ENCODE peak calls at places on chromosomes 2 and 18, in four cellular contexts. One of them, this sample, is unnamed.

GRCh38 chr2:74834806-74835755 is 1.2 kb downstream of the HK2 start:
- DNase-seq in K562: peak
- DNase-seq in GM12878: no peak
- DNase-seq in H1: peak
- DNase-seq in this sample: peak

GRCh38 chr2:130759906-130760753 is 4.8 kb downstream of the AMER3 start:
- DNase-seq in K562: no peak
- DNase-seq in GM12878: no peak
- DNase-seq in H1: no peak
- DNase-seq in this sample: no peak

GRCh38 chr2:200747668-200748618 is 63.8 kb upstream of the BZW1 start:
- DNase-seq in K562: no peak
- DNase-seq in GM12878: no peak
- DNase-seq in H1: no peak
- DNase-seq in this sample: peak

GRCh38 chr2:172462393-172463381 is 35.3 kb downstream of the ITGA6 start:
- DNase-seq in K562: no peak
- DNase-seq in GM12878: peak
- DNase-seq in H1: no peak
- DNase-seq in this sample: no peak

GRCh38 chr2:174607584-174607983 is 10.0 kb upstream of the WIPF1 start:
- DNase-seq in K562: no peak
- DNase-seq in GM12878: no peak
- DNase-seq in H1: no peak
- DNase-seq in this sample: no peak

GRCh38 chr2:218508299-218508698 is 59.9 kb downstream of the USP37 start:
- DNase-seq in K562: no peak
- DNase-seq in GM12878: no peak
- DNase-seq in H1: no peak
- DNase-seq in this sample: no peak

GRCh38 chr2:100042559-100042958 is 99.8 kb downstream of the AFF3 start:
- DNase-seq in K562: no peak
- DNase-seq in GM12878: no peak
- DNase-seq in H1: no peak
- DNase-seq in this sample: no peak

GRCh38 chr2:39920318-39920775 is 141.3 kb upstream of the THUMPD2 start:
- DNase-seq in K562: no peak
- DNase-seq in GM12878: no peak
- DNase-seq in H1: no peak
- DNase-seq in this sample: no peak

GRCh38 chr2:136112317-136112891 is 5.5 kb downstream of the CXCR4 start:
- DNase-seq in K562: no peak
- DNase-seq in GM12878: no peak
- DNase-seq in H1: no peak
- DNase-seq in this sample: no peak

GRCh38 chr18:49521251-49521650 is 34.2 kb upstream of the C18orf32 start:
- DNase-seq in K562: no peak
- DNase-seq in GM12878: no peak
- DNase-seq in H1: no peak
- DNase-seq in this sample: no peak

GRCh38 chr2:78418041-78418440 is 607.5 kb upstream of the REG3G start:
- DNase-seq in K562: no peak
- DNase-seq in GM12878: no peak
- DNase-seq in H1: no peak
- DNase-seq in this sample: no peak

GRCh38 chr2:74525717-74526648 is at the start of gene DQX1:
- DNase-seq in K562: peak
- DNase-seq in GM12878: peak
- DNase-seq in H1: no peak
- DNase-seq in this sample: peak

GRCh38 chr2:54680397-54681032 is 42.9 kb upstream of the EML6 start:
- DNase-seq in K562: no peak
- DNase-seq in GM12878: peak
- DNase-seq in H1: no peak
- DNase-seq in this sample: no peak

GRCh38 chr2:7672027-7672684 is 754.9 kb downstream of the RNF144A start:
- DNase-seq in K562: peak
- DNase-seq in GM12878: peak
- DNase-seq in H1: peak
- DNase-seq in this sample: peak

GRCh38 chr2:164697688-164698290 is 76.5 kb upstream of the GRB14 start:
- DNase-seq in K562: no peak
- DNase-seq in GM12878: no peak
- DNase-seq in H1: no peak
- DNase-seq in this sample: peak

GRCh38 chr2:54106631-54107454 is 8.6 kb upstream of the ACYP2 start:
- DNase-seq in K562: peak
- DNase-seq in GM12878: no peak
- DNase-seq in H1: no peak
- DNase-seq in this sample: peak

GRCh38 chr2:152594022-152594712 is 123.1 kb downstream of the PRPF40A start:
- DNase-seq in K562: peak
- DNase-seq in GM12878: no peak
- DNase-seq in H1: no peak
- DNase-seq in this sample: no peak

GRCh38 chr18:58067611-58068010 is 23.6 kb downstream of the NEDD4L start:
- DNase-seq in K562: no peak
- DNase-seq in GM12878: no peak
- DNase-seq in H1: no peak
- DNase-seq in this sample: no peak

GRCh38 chr2:104286806-104287205 is 567.1 kb upstream of the POU3F3 start:
- DNase-seq in K562: no peak
- DNase-seq in GM12878: no peak
- DNase-seq in H1: peak
- DNase-seq in this sample: no peak

GRCh38 chr2:154449951-154450658 is 248.4 kb upstream of the KCNJ3 start:
- DNase-seq in K562: no peak
- DNase-seq in GM12878: no peak
- DNase-seq in H1: no peak
- DNase-seq in this sample: peak

GRCh38 chr2:73293534-73294171 is at the start of gene EGR4:
- DNase-seq in K562: peak
- DNase-seq in GM12878: peak
- DNase-seq in H1: peak
- DNase-seq in this sample: peak

GRCh38 chr2:72757177-72757775 is 68.6 kb downstream of the EXOC6B start:
- DNase-seq in K562: peak
- DNase-seq in GM12878: no peak
- DNase-seq in H1: no peak
- DNase-seq in this sample: peak

GRCh38 chr2:20614201-20615045 is 36.5 kb downstream of the HS1BP3 start:
- DNase-seq in K562: no peak
- DNase-seq in GM12878: no peak
- DNase-seq in H1: no peak
- DNase-seq in this sample: peak

GRCh38 chr2:82875891-82876290 is 1583.2 kb downstream of the SUCLG1 start:
- DNase-seq in K562: peak
- DNase-seq in GM12878: no peak
- DNase-seq in H1: no peak
- DNase-seq in this sample: no peak

DNA sequence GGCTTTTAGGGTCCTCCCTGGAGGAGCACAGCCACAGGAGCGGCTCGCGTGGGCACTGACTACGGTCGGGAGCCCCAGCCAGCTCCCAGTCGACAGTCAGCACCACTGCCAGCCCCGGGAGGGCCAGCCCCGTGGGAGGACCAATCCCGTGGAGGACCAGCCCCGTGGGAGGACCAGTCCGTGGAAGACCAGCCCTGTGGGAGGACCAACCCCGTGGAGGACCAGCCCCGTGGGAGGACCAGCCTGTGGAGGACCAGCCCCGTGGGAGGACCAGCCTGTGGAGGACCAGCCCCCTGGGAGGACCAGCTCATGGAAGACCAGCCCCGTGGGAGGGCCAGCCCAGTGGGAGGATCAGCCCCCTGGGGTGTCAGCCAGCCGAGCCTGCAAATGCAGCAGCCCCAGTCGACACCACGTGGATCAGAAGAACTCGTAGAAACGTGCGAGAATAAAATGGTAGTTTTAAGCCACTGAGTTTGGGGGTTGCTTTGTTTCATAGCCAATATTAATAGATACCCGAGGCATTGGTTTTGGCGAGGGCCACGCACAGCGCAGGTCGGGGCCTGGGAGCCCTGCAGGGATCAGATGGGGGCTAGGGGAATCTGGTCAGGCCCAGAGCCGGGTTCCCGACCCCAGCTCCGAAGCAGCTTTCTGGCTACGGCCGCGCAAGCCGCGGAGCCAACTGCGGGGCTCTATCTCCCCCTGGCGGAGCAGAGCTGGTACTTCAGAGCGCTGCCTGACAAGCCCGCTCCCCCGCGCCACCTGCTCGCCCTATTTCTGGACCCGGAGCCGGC is 73.0 kb downstream of the TEX51 start:
- DNase-seq in K562: peak
- DNase-seq in GM12878: no peak
- DNase-seq in H1: peak
- DNase-seq in this sample: peak
- TF ChIP-seq HDAC6 in K562: no peak
- TF ChIP-seq HDAC6 in GM12878: no peak
- TF ChIP-seq HDAC6 in H1: no peak
- TF ChIP-seq HDAC6 in this sample: no peak

GRCh38 chr2:88754585-88755305 is 63.3 kb downstream of the RPIA start:
- DNase-seq in K562: peak
- DNase-seq in GM12878: no peak
- DNase-seq in H1: no peak
- DNase-seq in this sample: no peak
- TF ChIP-seq HDAC6 in K562: no peak
- TF ChIP-seq HDAC6 in GM12878: no peak
- TF ChIP-seq HDAC6 in H1: no peak
- TF ChIP-seq HDAC6 in this sample: no peak

DNA sequence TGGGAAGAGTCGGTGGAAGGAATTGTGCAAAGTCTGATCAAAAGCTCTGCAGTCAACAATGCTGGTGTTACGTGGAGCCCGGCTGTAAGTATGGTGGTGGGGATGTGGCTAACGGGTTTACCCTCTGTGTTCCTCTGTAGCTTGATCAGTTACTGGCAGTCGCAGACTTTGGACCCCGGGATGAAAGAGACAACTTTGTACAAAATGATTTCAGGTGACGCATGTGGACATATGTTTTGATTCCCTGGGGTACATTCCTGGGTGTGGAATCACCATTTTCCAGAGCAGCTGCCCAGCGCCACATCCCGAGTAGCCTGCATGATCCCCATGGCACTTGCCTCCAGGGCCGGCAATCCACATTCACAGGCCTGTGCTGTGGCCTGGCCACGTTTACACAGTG is 9.8 kb downstream of the RBFA start:
- DNase-seq in K562: no peak
- DNase-seq in GM12878: no peak
- DNase-seq in H1: no peak
- DNase-seq in this sample: peak
- TF ChIP-seq HDAC6 in K562: no peak
- TF ChIP-seq HDAC6 in GM12878: no peak
- TF ChIP-seq HDAC6 in H1: no peak
- TF ChIP-seq HDAC6 in this sample: no peak

GRCh38 chr2:66574701-66575624 is 140.0 kb downstream of the MEIS1 start:
- DNase-seq in K562: peak
- DNase-seq in GM12878: no peak
- DNase-seq in H1: no peak
- DNase-seq in this sample: peak
- TF ChIP-seq HDAC6 in K562: no peak
- TF ChIP-seq HDAC6 in GM12878: no peak
- TF ChIP-seq HDAC6 in H1: no peak
- TF ChIP-seq HDAC6 in this sample: no peak

DNA sequence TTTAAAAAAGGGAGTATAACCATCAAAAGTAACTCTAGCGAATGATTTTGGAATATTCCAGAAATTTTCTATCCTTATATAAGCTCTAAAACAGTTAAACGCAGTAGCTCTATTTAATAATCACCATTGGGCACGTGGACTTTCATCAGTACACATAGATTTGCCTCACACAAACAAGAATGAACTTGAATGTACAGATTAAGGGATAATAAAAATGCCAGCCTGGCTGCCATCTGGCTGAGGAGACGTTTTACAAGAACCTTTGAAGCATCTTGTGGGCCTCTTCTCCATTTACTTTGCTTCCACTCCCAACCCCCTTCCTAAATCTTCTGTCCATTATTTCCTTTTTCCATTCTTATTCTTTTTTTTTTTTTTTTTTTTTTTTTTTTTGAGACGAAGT is 47.2 kb downstream of the AGAP1 start:
- DNase-seq in K562: no peak
- DNase-seq in GM12878: no peak
- DNase-seq in H1: no peak
- DNase-seq in this sample: peak
- TF ChIP-seq HDAC6 in K562: no peak
- TF ChIP-seq HDAC6 in GM12878: no peak
- TF ChIP-seq HDAC6 in H1: no peak
- TF ChIP-seq HDAC6 in this sample: no peak

DNA sequence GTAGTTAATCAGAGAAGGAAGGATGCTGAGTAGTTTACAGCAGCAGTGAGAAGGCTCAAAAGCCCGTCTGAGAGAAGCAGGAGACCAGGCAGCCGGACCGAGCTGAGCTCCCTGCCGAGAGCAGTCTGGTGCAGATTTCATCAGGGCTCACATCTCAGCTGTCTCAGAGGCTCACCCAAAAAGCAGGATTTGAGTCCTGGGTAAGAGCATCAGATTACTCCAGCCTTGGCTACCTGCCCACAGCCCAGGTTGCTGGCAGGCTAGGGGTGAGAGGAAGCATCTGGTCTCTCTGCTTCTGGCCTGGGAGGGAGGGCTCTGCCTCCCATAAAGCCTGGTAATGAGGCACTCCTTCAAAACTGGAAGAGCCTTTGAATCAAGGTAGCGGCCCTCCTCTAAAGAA is 140.5 kb downstream of the ST6GAL2 start:
- DNase-seq in K562: no peak
- DNase-seq in GM12878: no peak
- DNase-seq in H1: no peak
- DNase-seq in this sample: no peak
- TF ChIP-seq HDAC6 in K562: no peak
- TF ChIP-seq HDAC6 in GM12878: no peak
- TF ChIP-seq HDAC6 in H1: no peak
- TF ChIP-seq HDAC6 in this sample: no peak

GRCh38 chr2:239538357-239539052 is 137.7 kb upstream of the HDAC4 start:
- DNase-seq in K562: no peak
- DNase-seq in GM12878: no peak
- DNase-seq in H1: no peak
- DNase-seq in this sample: no peak

GRCh38 chr2:239539776-239540100 is 138.9 kb upstream of the HDAC4 start:
- DNase-seq in K562: no peak
- DNase-seq in GM12878: no peak
- DNase-seq in H1: no peak
- DNase-seq in this sample: no peak

GRCh38 chr2:239537633-239538356 is 137.0 kb upstream of the HDAC4 start:
- DNase-seq in K562: no peak
- DNase-seq in GM12878: no peak
- DNase-seq in H1: no peak
- DNase-seq in this sample: no peak

GRCh38 chr2:239539083-239539775 is 138.4 kb upstream of the HDAC4 start:
- DNase-seq in K562: no peak
- DNase-seq in GM12878: no peak
- DNase-seq in H1: no peak
- DNase-seq in this sample: no peak

DNA sequence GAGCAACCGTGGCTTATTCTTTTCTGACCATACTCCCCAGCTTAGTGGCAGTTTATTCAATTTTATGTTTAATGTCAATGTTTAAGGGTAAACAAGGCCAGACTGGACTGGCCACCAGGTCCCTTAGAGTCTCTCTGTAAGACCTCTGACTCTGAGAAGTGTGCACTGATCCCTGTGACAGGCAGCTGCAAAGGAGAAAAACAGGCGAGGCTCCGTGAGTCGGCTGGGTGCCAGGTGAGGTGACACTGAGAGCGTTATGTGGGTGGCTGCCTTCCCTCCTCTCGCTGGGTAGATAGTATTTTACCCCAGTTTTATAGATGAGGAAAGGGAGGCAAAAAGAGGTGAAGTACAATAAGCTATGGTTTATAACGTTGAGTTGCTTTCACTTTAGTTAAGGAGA is 139.4 kb upstream of the HDAC4 start:
- DNase-seq in K562: no peak
- DNase-seq in GM12878: no peak
- DNase-seq in H1: no peak
- DNase-seq in this sample: no peak
- TF ChIP-seq HDAC6 in K562: no peak
- TF ChIP-seq HDAC6 in GM12878: no peak
- TF ChIP-seq HDAC6 in H1: no peak
- TF ChIP-seq HDAC6 in this sample: no peak